ENCODE peak calls at places on chromosomes 2 and 18, in four cellular contexts. One of them, this sample, is unnamed.

GRCh38 chr2:59029058-59029457 is 787.9 kb upstream of the FANCL start:
- DNase-seq in iPS-NIHi11: no peak
- DNase-seq in stimulated activated CD8-positive, alpha-beta memory T cell treated with anti-CD3 and anti-CD28 coated beads, Interleukin-7, amount 100 ng/mL, for 48 hours: no peak
- DNase-seq in AG10803: no peak
- DNase-seq in this sample: no peak

GRCh38 chr2:7887441-7887840 is 794.4 kb upstream of the ID2 start:
- DNase-seq in iPS-NIHi11: no peak
- DNase-seq in stimulated activated CD8-positive, alpha-beta memory T cell treated with anti-CD3 and anti-CD28 coated beads, Interleukin-7, amount 100 ng/mL, for 48 hours: no peak
- DNase-seq in AG10803: peak; percentile 79
- DNase-seq in this sample: no peak

GRCh38 chr2:109287413-109287812 is 158.4 kb downstream of the SH3RF3 start:
- DNase-seq in iPS-NIHi11: no peak
- DNase-seq in stimulated activated CD8-positive, alpha-beta memory T cell treated with anti-CD3 and anti-CD28 coated beads, Interleukin-7, amount 100 ng/mL, for 48 hours: no peak
- DNase-seq in AG10803: no peak
- DNase-seq in this sample: no peak

GRCh38 chr18:3135536-3135935 is 84.2 kb downstream of the MYOM1 start:
- DNase-seq in iPS-NIHi11: no peak
- DNase-seq in stimulated activated CD8-positive, alpha-beta memory T cell treated with anti-CD3 and anti-CD28 coated beads, Interleukin-7, amount 100 ng/mL, for 48 hours: no peak
- DNase-seq in AG10803: no peak
- DNase-seq in this sample: no peak

GRCh38 chr2:63434597-63434996 is 153.7 kb downstream of the WDPCP start:
- DNase-seq in iPS-NIHi11: no peak
- DNase-seq in stimulated activated CD8-positive, alpha-beta memory T cell treated with anti-CD3 and anti-CD28 coated beads, Interleukin-7, amount 100 ng/mL, for 48 hours: no peak
- DNase-seq in AG10803: no peak
- DNase-seq in this sample: no peak

GRCh38 chr2:196657332-196657731 is 17.8 kb downstream of the CCDC150 start:
- DNase-seq in iPS-NIHi11: no peak
- DNase-seq in stimulated activated CD8-positive, alpha-beta memory T cell treated with anti-CD3 and anti-CD28 coated beads, Interleukin-7, amount 100 ng/mL, for 48 hours: no peak
- DNase-seq in AG10803: no peak
- DNase-seq in this sample: no peak

GRCh38 chr2:131094655-131095281 is 1.5 kb upstream of the FAM168B start:
- DNase-seq in iPS-NIHi11: no peak
- DNase-seq in stimulated activated CD8-positive, alpha-beta memory T cell treated with anti-CD3 and anti-CD28 coated beads, Interleukin-7, amount 100 ng/mL, for 48 hours: no peak
- DNase-seq in AG10803: no peak
- DNase-seq in this sample: no peak

GRCh38 chr18:63869374-63869773 is 18.1 kb upstream of the SERPINB2 start:
- DNase-seq in iPS-NIHi11: no peak
- DNase-seq in stimulated activated CD8-positive, alpha-beta memory T cell treated with anti-CD3 and anti-CD28 coated beads, Interleukin-7, amount 100 ng/mL, for 48 hours: no peak
- DNase-seq in AG10803: peak; percentile 97
- DNase-seq in this sample: peak; percentile 66

GRCh38 chr2:74066491-74067203 is 81.1 kb downstream of the BOLA3 start:
- DNase-seq in iPS-NIHi11: no peak
- DNase-seq in stimulated activated CD8-positive, alpha-beta memory T cell treated with anti-CD3 and anti-CD28 coated beads, Interleukin-7, amount 100 ng/mL, for 48 hours: no peak
- DNase-seq in AG10803: no peak
- DNase-seq in this sample: no peak

GRCh38 chr18:3148930-3149535 is 70.7 kb downstream of the MYOM1 start:
- DNase-seq in iPS-NIHi11: no peak
- DNase-seq in stimulated activated CD8-positive, alpha-beta memory T cell treated with anti-CD3 and anti-CD28 coated beads, Interleukin-7, amount 100 ng/mL, for 48 hours: no peak
- DNase-seq in AG10803: peak; percentile 29
- DNase-seq in this sample: peak; percentile 46

GRCh38 chr2:8648441-8648840 is 33.4 kb upstream of the ID2 start:
- DNase-seq in iPS-NIHi11: no peak
- DNase-seq in stimulated activated CD8-positive, alpha-beta memory T cell treated with anti-CD3 and anti-CD28 coated beads, Interleukin-7, amount 100 ng/mL, for 48 hours: no peak
- DNase-seq in AG10803: no peak
- DNase-seq in this sample: no peak

GRCh38 chr2:43796206-43796605 is 22.4 kb downstream of the DYNC2LI1 start:
- DNase-seq in iPS-NIHi11: no peak
- DNase-seq in stimulated activated CD8-positive, alpha-beta memory T cell treated with anti-CD3 and anti-CD28 coated beads, Interleukin-7, amount 100 ng/mL, for 48 hours: no peak
- DNase-seq in AG10803: no peak
- DNase-seq in this sample: no peak

GRCh38 chr2:4134881-4135565 is 431.6 kb downstream of the DCDC2C start:
- DNase-seq in iPS-NIHi11: no peak
- DNase-seq in stimulated activated CD8-positive, alpha-beta memory T cell treated with anti-CD3 and anti-CD28 coated beads, Interleukin-7, amount 100 ng/mL, for 48 hours: no peak
- DNase-seq in AG10803: no peak
- DNase-seq in this sample: no peak

GRCh38 chr2:85953476-85953875 is 64.7 kb upstream of the ST3GAL5 start:
- DNase-seq in iPS-NIHi11: no peak
- DNase-seq in stimulated activated CD8-positive, alpha-beta memory T cell treated with anti-CD3 and anti-CD28 coated beads, Interleukin-7, amount 100 ng/mL, for 48 hours: no peak
- DNase-seq in AG10803: peak; percentile 34
- DNase-seq in this sample: no peak

GRCh38 chr2:160411167-160411566 is 82.4 kb downstream of the RBMS1 start:
- DNase-seq in iPS-NIHi11: no peak
- DNase-seq in stimulated activated CD8-positive, alpha-beta memory T cell treated with anti-CD3 and anti-CD28 coated beads, Interleukin-7, amount 100 ng/mL, for 48 hours: no peak
- DNase-seq in AG10803: peak; percentile 83
- DNase-seq in this sample: no peak

GRCh38 chr2:56474412-56475158 is 290.8 kb downstream of the CCDC85A start:
- DNase-seq in iPS-NIHi11: no peak
- DNase-seq in stimulated activated CD8-positive, alpha-beta memory T cell treated with anti-CD3 and anti-CD28 coated beads, Interleukin-7, amount 100 ng/mL, for 48 hours: no peak
- DNase-seq in AG10803: peak; percentile 69
- DNase-seq in this sample: peak; percentile 47

GRCh38 chr2:63840081-63840784 is 1.5 kb upstream of the UGP2 start:
- DNase-seq in iPS-NIHi11: peak; percentile 52
- DNase-seq in stimulated activated CD8-positive, alpha-beta memory T cell treated with anti-CD3 and anti-CD28 coated beads, Interleukin-7, amount 100 ng/mL, for 48 hours: no peak
- DNase-seq in AG10803: no peak
- DNase-seq in this sample: no peak

GRCh38 chr2:217821536-217822147 is 181.2 kb downstream of the TNS1 start:
- DNase-seq in iPS-NIHi11: no peak
- DNase-seq in stimulated activated CD8-positive, alpha-beta memory T cell treated with anti-CD3 and anti-CD28 coated beads, Interleukin-7, amount 100 ng/mL, for 48 hours: no peak
- DNase-seq in AG10803: no peak
- DNase-seq in this sample: no peak

GRCh38 chr2:172554352-172555271 is 1.3 kb upstream of the PDK1 start:
- DNase-seq in iPS-NIHi11: no peak
- DNase-seq in stimulated activated CD8-positive, alpha-beta memory T cell treated with anti-CD3 and anti-CD28 coated beads, Interleukin-7, amount 100 ng/mL, for 48 hours: no peak
- DNase-seq in AG10803: no peak
- DNase-seq in this sample: no peak

GRCh38 chr2:7880126-7880525 is 801.7 kb upstream of the ID2 start:
- DNase-seq in iPS-NIHi11: no peak
- DNase-seq in stimulated activated CD8-positive, alpha-beta memory T cell treated with anti-CD3 and anti-CD28 coated beads, Interleukin-7, amount 100 ng/mL, for 48 hours: no peak
- DNase-seq in AG10803: no peak
- DNase-seq in this sample: no peak

GRCh38 chr2:154692927-154693326 is 5.6 kb upstream of the KCNJ3 start:
- DNase-seq in iPS-NIHi11: no peak
- DNase-seq in stimulated activated CD8-positive, alpha-beta memory T cell treated with anti-CD3 and anti-CD28 coated beads, Interleukin-7, amount 100 ng/mL, for 48 hours: no peak
- DNase-seq in AG10803: no peak
- DNase-seq in this sample: no peak

GRCh38 chr2:96116424-96116878 is at the start of gene ADRA2B:
- DNase-seq in iPS-NIHi11: peak; percentile 95
- DNase-seq in stimulated activated CD8-positive, alpha-beta memory T cell treated with anti-CD3 and anti-CD28 coated beads, Interleukin-7, amount 100 ng/mL, for 48 hours: peak; percentile 45
- DNase-seq in AG10803: no peak
- DNase-seq in this sample: peak; percentile 9

GRCh38 chr2:18084376-18084775 is 205.9 kb downstream of the KCNS3 start:
- DNase-seq in iPS-NIHi11: no peak
- DNase-seq in stimulated activated CD8-positive, alpha-beta memory T cell treated with anti-CD3 and anti-CD28 coated beads, Interleukin-7, amount 100 ng/mL, for 48 hours: no peak
- DNase-seq in AG10803: no peak
- DNase-seq in this sample: no peak

GRCh38 chr2:213934560-213934959 is 476.3 kb upstream of the VWC2L start:
- DNase-seq in iPS-NIHi11: peak; percentile 25
- DNase-seq in stimulated activated CD8-positive, alpha-beta memory T cell treated with anti-CD3 and anti-CD28 coated beads, Interleukin-7, amount 100 ng/mL, for 48 hours: no peak
- DNase-seq in AG10803: peak; percentile 18
- DNase-seq in this sample: peak; percentile 15

GRCh38 chr2:179454443-179455218 is 190.0 kb upstream of the SESTD1 start:
- DNase-seq in iPS-NIHi11: no peak
- DNase-seq in stimulated activated CD8-positive, alpha-beta memory T cell treated with anti-CD3 and anti-CD28 coated beads, Interleukin-7, amount 100 ng/mL, for 48 hours: no peak
- DNase-seq in AG10803: peak; percentile 88
- DNase-seq in this sample: peak; percentile 83

GRCh38 chr2:11414372-11415124 is 51.4 kb downstream of the E2F6 start:
- DNase-seq in iPS-NIHi11: no peak
- DNase-seq in stimulated activated CD8-positive, alpha-beta memory T cell treated with anti-CD3 and anti-CD28 coated beads, Interleukin-7, amount 100 ng/mL, for 48 hours: no peak
- DNase-seq in AG10803: no peak
- DNase-seq in this sample: no peak

GRCh38 chr18:3304832-3305231 is 42.9 kb downstream of the MYL12B start:
- DNase-seq in iPS-NIHi11: no peak
- DNase-seq in stimulated activated CD8-positive, alpha-beta memory T cell treated with anti-CD3 and anti-CD28 coated beads, Interleukin-7, amount 100 ng/mL, for 48 hours: no peak
- DNase-seq in AG10803: no peak
- DNase-seq in this sample: no peak

GRCh38 chr2:28465148-28465885 is 30.5 kb upstream of the PLB1 start:
- DNase-seq in iPS-NIHi11: no peak
- DNase-seq in stimulated activated CD8-positive, alpha-beta memory T cell treated with anti-CD3 and anti-CD28 coated beads, Interleukin-7, amount 100 ng/mL, for 48 hours: no peak
- DNase-seq in AG10803: peak; percentile 75
- DNase-seq in this sample: peak; percentile 55

GRCh38 chr2:26849056-26850001 is 1.4 kb downstream of the DPYSL5 start:
- DNase-seq in iPS-NIHi11: peak; percentile 72
- DNase-seq in stimulated activated CD8-positive, alpha-beta memory T cell treated with anti-CD3 and anti-CD28 coated beads, Interleukin-7, amount 100 ng/mL, for 48 hours: no peak
- DNase-seq in AG10803: no peak
- DNase-seq in this sample: no peak

GRCh38 chr2:34025196-34025595 is 426.1 kb upstream of the FAM98A start:
- DNase-seq in iPS-NIHi11: no peak
- DNase-seq in stimulated activated CD8-positive, alpha-beta memory T cell treated with anti-CD3 and anti-CD28 coated beads, Interleukin-7, amount 100 ng/mL, for 48 hours: no peak
- DNase-seq in AG10803: no peak
- DNase-seq in this sample: no peak

This sample was measured in fibroblast of villous mesenchyme.